ENCODE peak calls at places on chromosomes 11 and 22, in four cellular contexts. One of them, this sample, is unnamed.

GRCh38 chr11:103652013-103652412 is 384.4 kb upstream of the DDI1 start:
- DNase-seq in psoas muscle: no peak
- DNase-seq in stomach: no peak
- DNase-seq in body of pancreas: no peak
- DNase-seq in this sample: no peak

GRCh38 chr22:36765943-36766450 is 9.9 kb downstream of the IFT27 start:
- DNase-seq in psoas muscle: no peak
- DNase-seq in stomach: no peak
- DNase-seq in body of pancreas: no peak
- DNase-seq in this sample: no peak

GRCh38 chr11:28792856-28793255 is 684.7 kb downstream of the METTL15 start:
- DNase-seq in body of pancreas: no peak
- DNase-seq in psoas muscle: no peak
- DNase-seq in stomach: no peak
- DNase-seq in this sample: no peak

GRCh38 chr22:34303656-34304055 is 383.4 kb upstream of the LARGE1 start:
- DNase-seq in body of pancreas: no peak
- DNase-seq in psoas muscle: no peak
- DNase-seq in stomach: no peak
- DNase-seq in this sample: no peak

GRCh38 chr11:3722100-3722499 is 50.9 kb upstream of the CHRNA10 start:
- DNase-seq in psoas muscle: no peak
- DNase-seq in body of pancreas: no peak
- DNase-seq in stomach: no peak
- DNase-seq in this sample: no peak

GRCh38 chr22:21582801-21583740 is 15.6 kb downstream of the UBE2L3 start:
- DNase-seq in body of pancreas: no peak
- DNase-seq in psoas muscle: no peak
- DNase-seq in stomach: no peak
- DNase-seq in this sample: no peak

GRCh38 chr11:37811349-37811748 is 1213.3 kb upstream of the RAG2 start:
- DNase-seq in body of pancreas: no peak
- DNase-seq in psoas muscle: no peak
- DNase-seq in stomach: no peak
- DNase-seq in this sample: no peak

GRCh38 chr22:22201185-22201924 is 43.2 kb upstream of the VPREB1 start:
- DNase-seq in psoas muscle: no peak
- DNase-seq in stomach: peak; percentile 48
- DNase-seq in body of pancreas: peak; percentile 57
- DNase-seq in this sample: peak; percentile 69

GRCh38 chr11:69212121-69213110 is 56.7 kb downstream of the SMIM38 start:
- DNase-seq in stomach: peak; percentile 17
- DNase-seq in body of pancreas: no peak
- DNase-seq in psoas muscle: no peak
- DNase-seq in this sample: no peak

GRCh38 chr11:35272391-35272821 is 133.4 kb downstream of the CD44 start:
- DNase-seq in stomach: no peak
- DNase-seq in body of pancreas: no peak
- DNase-seq in psoas muscle: no peak
- DNase-seq in this sample: peak; percentile 64

GRCh38 chr11:96338910-96339703 is 3.9 kb downstream of the MAML2 start:
- DNase-seq in body of pancreas: no peak
- DNase-seq in psoas muscle: peak; percentile 59
- DNase-seq in stomach: no peak
- DNase-seq in this sample: peak; percentile 71

GRCh38 chr11:11074686-11075370 is 217.0 kb upstream of the ZBED5 start:
- DNase-seq in body of pancreas: no peak
- DNase-seq in stomach: no peak
- DNase-seq in psoas muscle: no peak
- DNase-seq in this sample: no peak

GRCh38 chr11:1180947-1181391 is 23.2 kb downstream of the MUC5AC start:
- DNase-seq in stomach: no peak
- DNase-seq in psoas muscle: no peak
- DNase-seq in body of pancreas: no peak
- DNase-seq in this sample: no peak

DNA sequence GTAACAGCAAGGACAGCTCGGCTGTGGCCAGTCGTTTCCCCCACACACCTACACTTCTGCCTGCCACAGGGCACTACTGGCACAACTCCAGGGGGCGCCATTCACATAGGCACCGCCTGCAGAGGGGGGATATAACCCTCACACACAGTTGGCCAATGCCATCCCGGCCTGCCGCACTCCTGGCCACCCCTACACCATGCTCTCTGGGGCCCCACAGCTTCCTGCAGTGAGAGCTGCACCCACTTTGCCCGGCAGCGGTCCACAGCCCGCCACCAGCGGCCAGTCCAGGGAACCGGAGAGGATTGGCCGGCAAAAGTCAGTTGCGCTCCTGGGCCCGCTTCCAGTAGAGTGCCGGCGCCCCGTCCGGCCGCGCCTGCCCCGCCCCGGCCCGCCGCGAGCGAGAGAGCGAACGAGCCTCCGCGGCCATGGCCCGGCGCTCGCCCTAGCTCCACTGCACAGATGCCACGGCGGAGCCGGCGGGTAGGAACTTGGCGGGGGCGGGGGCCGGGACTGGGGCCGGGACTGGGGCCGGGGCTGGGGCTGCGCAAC is 25.6 kb upstream of the SUSD2 start:
- DNase-seq in body of pancreas: peak; percentile 86
- DNase-seq in stomach: peak; percentile 84
- DNase-seq in psoas muscle: peak; percentile 88
- DNase-seq in this sample: peak; percentile 71
- TF ChIP-seq CTCF in body of pancreas: peak; percentile 53
- TF ChIP-seq CTCF in stomach: peak; percentile 37
- TF ChIP-seq CTCF in psoas muscle: peak; percentile 34
- TF ChIP-seq CTCF in this sample: peak; percentile 59

GRCh38 chr22:40857309-40857851 is 432 bp downstream of the XPNPEP3 start:
- DNase-seq in stomach: no peak
- DNase-seq in psoas muscle: no peak
- DNase-seq in body of pancreas: no peak
- DNase-seq in this sample: no peak
- H3K36me3 ChIP-seq in stomach: peaks cover 22% of the 10 kb centered on the region
- H3K36me3 ChIP-seq in psoas muscle: no peaks in the 10 kb centered on the region
- H3K36me3 ChIP-seq in body of pancreas: no peaks in the 10 kb centered on the region
- H3K36me3 ChIP-seq in this sample: no peaks in the 10 kb centered on the region

GRCh38 chr11:47524200-47524874 is 28.6 kb downstream of the CELF1 start:
- DNase-seq in body of pancreas: peak; percentile 38
- DNase-seq in stomach: peak; percentile 36
- DNase-seq in psoas muscle: no peak
- DNase-seq in this sample: peak; percentile 26
- H3K4me3 ChIP-seq in body of pancreas: no peak overlapping the region
- H3K4me3 ChIP-seq in stomach: peak overlapping the region; percentile 24
- H3K4me3 ChIP-seq in psoas muscle: peak overlapping the region; percentile 58
- H3K4me3 ChIP-seq in this sample: peak overlapping the region; percentile 21

DNA sequence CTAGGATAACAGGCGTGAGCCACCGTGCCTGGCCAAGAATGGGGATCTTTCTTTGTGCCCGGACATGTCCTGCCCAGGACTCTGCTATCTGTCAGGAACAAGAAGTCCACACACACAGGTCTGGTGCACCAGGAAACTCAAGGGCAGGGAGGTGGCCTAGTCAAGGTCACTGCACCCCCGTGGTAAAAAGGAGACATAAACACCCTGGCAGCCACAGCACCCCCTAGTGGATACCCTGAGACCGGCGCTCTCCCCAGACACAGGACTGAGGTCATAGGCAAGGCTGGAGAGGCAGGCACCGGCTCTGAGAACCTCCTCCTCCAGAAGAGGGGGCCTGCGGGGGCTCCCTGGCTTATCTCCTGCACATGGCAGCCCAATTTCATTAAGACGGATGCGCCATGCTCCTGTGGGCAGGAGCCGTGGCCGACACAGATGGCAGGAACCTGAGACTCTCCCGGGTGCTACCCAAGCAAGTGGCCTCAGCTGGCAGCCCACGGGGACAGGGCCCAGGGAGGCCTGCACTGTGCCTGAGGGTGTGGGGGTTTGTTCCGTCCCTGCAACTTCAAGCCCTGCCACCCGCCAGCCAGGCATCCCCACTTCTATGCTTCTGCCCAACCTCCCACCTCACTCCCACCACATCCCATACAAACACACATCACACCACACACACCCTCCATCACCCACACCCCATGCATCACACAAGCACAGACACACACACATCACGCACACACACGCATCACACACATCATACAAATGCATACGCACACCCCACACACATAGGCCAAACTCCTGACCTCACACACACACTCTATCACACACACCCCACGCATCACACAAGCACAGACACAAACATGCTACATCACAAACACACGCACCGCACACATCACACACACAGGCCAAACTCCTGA is 19.6 kb downstream of the MACROD1 start:
- DNase-seq in psoas muscle: peak; percentile 66
- DNase-seq in body of pancreas: peak; percentile 75
- DNase-seq in stomach: peak; percentile 70
- DNase-seq in this sample: peak; percentile 33
- TF ChIP-seq CTCF in psoas muscle: peak; percentile 43
- TF ChIP-seq CTCF in body of pancreas: peak; percentile 68
- TF ChIP-seq CTCF in stomach: peak; percentile 54
- TF ChIP-seq CTCF in this sample: peak; percentile 90

GRCh38 chr22:50209893-50210292 is 9.1 kb downstream of the SELENOO start:
- DNase-seq in stomach: peak; percentile 79
- DNase-seq in body of pancreas: peak; percentile 82
- DNase-seq in psoas muscle: peak; percentile 84
- DNase-seq in this sample: no peak

GRCh38 chr22:50208430-50208938 is 7.7 kb downstream of the SELENOO start:
- DNase-seq in psoas muscle: no peak
- DNase-seq in body of pancreas: no peak
- DNase-seq in stomach: no peak
- DNase-seq in this sample: no peak

GRCh38 chr22:50207383-50208031 is 6.7 kb downstream of the SELENOO start:
- DNase-seq in body of pancreas: no peak
- DNase-seq in stomach: no peak
- DNase-seq in psoas muscle: peak; percentile 56
- DNase-seq in this sample: no peak

GRCh38 chr22:50210378-50211139 is 9.7 kb downstream of the SELENOO start:
- DNase-seq in stomach: no peak
- DNase-seq in psoas muscle: peak; percentile 62
- DNase-seq in body of pancreas: no peak
- DNase-seq in this sample: no peak

GRCh38 chr22:50208939-50209892 is 8.4 kb downstream of the SELENOO start:
- DNase-seq in stomach: no peak
- DNase-seq in body of pancreas: no peak
- DNase-seq in psoas muscle: peak; percentile 55
- DNase-seq in this sample: no peak
- H3K36me3 ChIP-seq in stomach: peaks cover 85% of the 10 kb centered on the region
- H3K36me3 ChIP-seq in body of pancreas: peaks cover 12% of the 10 kb centered on the region
- H3K36me3 ChIP-seq in psoas muscle: no peaks in the 10 kb centered on the region
- H3K36me3 ChIP-seq in this sample: peaks cover 22% of the 10 kb centered on the region

GRCh38 chr11:45246241-45246640 is 39.9 kb downstream of the SYT13 start:
- DNase-seq in body of pancreas: no peak
- DNase-seq in psoas muscle: no peak
- DNase-seq in stomach: no peak
- DNase-seq in this sample: no peak
- H3K4me3 ChIP-seq in body of pancreas: no peak overlapping the region
- H3K4me3 ChIP-seq in psoas muscle: no peak overlapping the region
- H3K4me3 ChIP-seq in stomach: no peak overlapping the region
- H3K4me3 ChIP-seq in this sample: no peak overlapping the region

GRCh38 chr22:19842386-19843106 is 12.1 kb downstream of the GNB1L start:
- DNase-seq in psoas muscle: no peak
- DNase-seq in stomach: no peak
- DNase-seq in body of pancreas: no peak
- DNase-seq in this sample: no peak

GRCh38 chr22:19840955-19841640 is 13.6 kb downstream of the GNB1L start:
- DNase-seq in stomach: no peak
- DNase-seq in psoas muscle: no peak
- DNase-seq in body of pancreas: no peak
- DNase-seq in this sample: no peak

GRCh38 chr22:19840059-19840458 is 14.6 kb downstream of the GNB1L start:
- DNase-seq in body of pancreas: no peak
- DNase-seq in psoas muscle: no peak
- DNase-seq in stomach: no peak
- DNase-seq in this sample: no peak

GRCh38 chr22:19843107-19843856 is 11.4 kb downstream of the GNB1L start:
- DNase-seq in stomach: peak; percentile 48
- DNase-seq in psoas muscle: peak; percentile 49
- DNase-seq in body of pancreas: no peak
- DNase-seq in this sample: no peak

GRCh38 chr22:19841641-19842385 is 12.9 kb downstream of the GNB1L start:
- DNase-seq in body of pancreas: no peak
- DNase-seq in psoas muscle: no peak
- DNase-seq in stomach: no peak
- DNase-seq in this sample: no peak
- TF ChIP-seq CTCF in body of pancreas: no peak
- TF ChIP-seq CTCF in psoas muscle: no peak
- TF ChIP-seq CTCF in stomach: no peak
- TF ChIP-seq CTCF in this sample: no peak

GRCh38 chr22:28788601-28789000 is 11.8 kb downstream of the XBP1 start:
- DNase-seq in psoas muscle: no peak
- DNase-seq in stomach: no peak
- DNase-seq in body of pancreas: no peak
- DNase-seq in this sample: no peak
- H3K36me3 ChIP-seq in psoas muscle: peaks cover 11% of the 10 kb centered on the region
- H3K36me3 ChIP-seq in stomach: peaks cover 75% of the 10 kb centered on the region
- H3K36me3 ChIP-seq in body of pancreas: peaks cover 10% of the 10 kb centered on the region
- H3K36me3 ChIP-seq in this sample: peaks cover 4% of the 10 kb centered on the region

DNA sequence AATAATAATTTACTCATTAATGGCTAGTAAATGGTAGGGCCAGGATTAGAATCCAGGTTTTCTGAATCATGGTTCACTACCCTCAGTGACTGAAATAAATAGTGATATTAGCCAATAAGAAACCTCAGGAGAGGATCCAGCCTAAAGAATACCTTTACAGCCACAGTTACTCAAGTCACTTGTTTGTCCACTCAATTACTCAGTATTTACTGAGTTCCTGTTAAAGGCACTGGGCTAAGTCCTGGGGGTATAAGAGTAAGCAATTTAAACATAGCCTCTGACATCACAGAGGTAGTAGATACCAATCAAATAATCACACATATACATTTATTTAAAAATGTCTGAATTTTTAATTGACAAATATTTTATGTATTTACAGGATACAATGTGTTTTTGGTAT is 56.8 kb upstream of the GAB2 start:
- DNase-seq in body of pancreas: no peak
- DNase-seq in stomach: no peak
- DNase-seq in psoas muscle: no peak
- DNase-seq in this sample: no peak
- H3K4me3 ChIP-seq in body of pancreas: no peak overlapping the region
- H3K4me3 ChIP-seq in stomach: no peak overlapping the region
- H3K4me3 ChIP-seq in psoas muscle: no peak overlapping the region
- H3K4me3 ChIP-seq in this sample: no peak overlapping the region

DNA sequence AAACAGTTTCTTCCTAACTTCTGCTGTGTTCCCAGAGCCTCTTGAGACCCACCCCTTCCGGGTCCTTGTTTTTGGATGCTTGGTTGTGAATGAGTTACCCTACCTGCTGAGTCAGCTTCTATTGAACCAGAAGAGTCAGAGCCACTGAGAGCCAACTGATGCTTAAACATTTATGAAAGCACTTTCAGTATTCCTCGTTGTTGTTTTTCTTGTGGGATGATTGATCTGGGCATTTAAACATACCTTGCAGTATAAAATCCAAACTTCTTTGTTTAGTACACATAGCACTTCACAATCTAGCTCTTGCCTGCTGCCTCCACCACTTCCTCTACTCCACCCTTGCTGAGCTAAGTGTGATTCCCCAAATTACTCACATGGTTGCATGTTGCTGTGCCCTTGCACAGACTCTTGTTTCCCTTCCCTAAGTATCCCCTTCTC is 5.5 kb downstream of the PRSS23 start:
- DNase-seq in stomach: no peak
- DNase-seq in body of pancreas: no peak
- DNase-seq in psoas muscle: no peak
- DNase-seq in this sample: no peak
- TF ChIP-seq CTCF in stomach: no peak
- TF ChIP-seq CTCF in body of pancreas: no peak
- TF ChIP-seq CTCF in psoas muscle: no peak
- TF ChIP-seq CTCF in this sample: no peak